ENCODE peak calls at places on chromosomes 7 and 10, in six cellular contexts. V is SK-N-MC, M is lung, P is colonic mucosa, O is breast epithelium, S is AG04450. C is an unnamed sample.

GRCh38 chr10:129038490-129039011 is 428.5 kb upstream of the MGMT start:
- DNase-seq in V (no peak), M (no peak), P (no peak), O (no peak), S (no peak), C (no peak)

GRCh38 chr7:30817060-30817770 is 46.0 kb downstream of the MINDY4 start:
- DNase-seq in V (no peak), M (peak), P (peak), O (no peak), S (no peak), C (peak)

GRCh38 chr7:105454921-105455320 is 66.2 kb upstream of the SRPK2 start:
- DNase-seq in V (peak), M (no peak), P (no peak), O (no peak), S (no peak), C (no peak)

GRCh38 chr10:105024184-105024583 is 383.1 kb downstream of the SORCS3 start:
- DNase-seq in V (no peak), M (no peak), P (no peak), O (no peak), S (no peak), C (no peak)

GRCh38 chr10:14017380-14017943 is 313.3 kb downstream of the FRMD4A start:
- DNase-seq in V (no peak), M (no peak), P (no peak), O (no peak), S (no peak), C (no peak)

GRCh38 chr10:88076027-88076880 is 212.8 kb downstream of the PTEN start:
- DNase-seq in V (no peak), M (no peak), P (no peak), O (no peak), S (no peak), C (no peak)

GRCh38 chr7:100655908-100656674 is at the start of gene ACTL6B:
- DNase-seq in V (no peak), M (no peak), P (peak), O (no peak), S (no peak), C (no peak)

GRCh38 chr10:125159486-125159931 is 854 bp downstream of the CTBP2 start:
- DNase-seq in V (no peak), M (no peak), P (no peak), O (peak), S (no peak), C (no peak)

GRCh38 chr7:65509368-65510186 is 135.9 kb downstream of the ZNF92 start:
- DNase-seq in V (no peak), M (no peak), P (no peak), O (no peak), S (no peak), C (no peak)

GRCh38 chr7:144494355-144494754 is 90.9 kb upstream of the NOBOX start:
- DNase-seq in V (no peak), M (no peak), P (no peak), O (no peak), S (no peak), C (no peak)

GRCh38 chr10:110679633-110680472 is 35.7 kb downstream of the RBM20 start:
- DNase-seq in V (no peak), M (no peak), P (no peak), O (no peak), S (no peak), C (no peak)

GRCh38 chr10:63520463-63521388 is 475 bp upstream of the REEP3 start:
- DNase-seq in V (no peak), M (peak), P (peak), O (peak), S (no peak), C (no peak)

GRCh38 chr7:142371586-142372377 is 113.9 kb upstream of the PRSS58 start:
- DNase-seq in V (no peak), M (no peak), P (no peak), O (no peak), S (no peak), C (no peak)

GRCh38 chr10:55867848-55868247 is 493.2 kb downstream of the ZWINT start:
- DNase-seq in V (no peak), M (no peak), P (no peak), O (no peak), S (no peak), C (no peak)

GRCh38 chr10:132793871-132794849 is 8.2 kb upstream of the NKX6-2 start:
- DNase-seq in V (no peak), M (no peak), P (no peak), O (no peak), S (no peak), C (no peak)

GRCh38 chr7:157682064-157682945 is 345.5 kb downstream of the DNAJB6 start:
- DNase-seq in V (no peak), M (no peak), P (no peak), O (no peak), S (no peak), C (peak)

GRCh38 chr10:100907773-100908172 is 5.0 kb upstream of the SLF2 start:
- DNase-seq in V (no peak), M (no peak), P (no peak), O (no peak), S (no peak), C (no peak)

GRCh38 chr7:80182630-80183276 is 48.1 kb downstream of the GNAI1 start:
- DNase-seq in V (peak), M (no peak), P (no peak), O (no peak), S (no peak), C (no peak)

GRCh38 chr10:2881720-2882459 is 185.5 kb upstream of the PFKP start:
- DNase-seq in V (no peak), M (no peak), P (no peak), O (no peak), S (no peak), C (no peak)

GRCh38 chr7:158821173-158822021 is 7.9 kb downstream of the ESYT2 start:
- DNase-seq in V (no peak), M (no peak), P (no peak), O (no peak), S (no peak), C (no peak)

GRCh38 chr10:118568327-118568848 is 27.1 kb downstream of the PRLHR start:
- DNase-seq in V (no peak), M (peak), P (peak), O (no peak), S (peak), C (no peak)

GRCh38 chr10:17033529-17034250 is 95.9 kb downstream of the CUBN start:
- DNase-seq in V (no peak), M (no peak), P (no peak), O (no peak), S (no peak), C (no peak)

GRCh38 chr7:54419209-54419608 is 123.0 kb upstream of the VSTM2A start:
- DNase-seq in V (no peak), M (no peak), P (no peak), O (no peak), S (no peak), C (no peak)

GRCh38 chr10:62268399-62269076 is at the start of gene RTKN2:
- DNase-seq in V (no peak), M (peak), P (peak), O (peak), S (peak), C (peak)

GRCh38 chr10:53256623-53257022 is 484.0 kb upstream of the MBL2 start:
- DNase-seq in V (no peak), M (no peak), P (no peak), O (no peak), S (no peak), C (no peak)

GRCh38 chr10:29957887-29958330 is 101.5 kb downstream of the JCAD start:
- DNase-seq in V (no peak), M (peak), P (no peak), O (peak), S (no peak), C (peak)

GRCh38 chr10:33031815-33032320 is 73.8 kb upstream of the ITGB1 start:
- DNase-seq in V (no peak), M (no peak), P (no peak), O (no peak), S (no peak), C (no peak)

GRCh38 chr7:138975343-138976104 is 5.7 kb downstream of the KIAA1549 start:
- DNase-seq in V (no peak), M (no peak), P (no peak), O (no peak), S (no peak), C (no peak)

GRCh38 chr10:28734940-28735759 is 57.8 kb downstream of the BAMBI start:
- DNase-seq in V (peak), M (no peak), P (no peak), O (no peak), S (peak), C (no peak)

GRCh38 chr10:43292745-43293676 is 26.1 kb upstream of the RASGEF1A start:
- DNase-seq in V (no peak), M (peak), P (peak), O (peak), S (peak), C (no peak)

GRCh38 chr7:158013085-158013668 is 574.4 kb downstream of the PTPRN2 start:
- DNase-seq in V (no peak), M (no peak), P (no peak), O (no peak), S (no peak), C (no peak)

GRCh38 chr10:42543840-42544372 is 94.5 kb downstream of the ZNF33B start:
- DNase-seq in V (no peak), M (no peak), P (no peak), O (no peak), S (no peak), C (no peak)

GRCh38 chr10:111076191-111076681 is 593 bp upstream of the ADRA2A start:
- DNase-seq in V (no peak), M (peak), P (peak), O (peak), S (no peak), C (no peak)

DNA sequence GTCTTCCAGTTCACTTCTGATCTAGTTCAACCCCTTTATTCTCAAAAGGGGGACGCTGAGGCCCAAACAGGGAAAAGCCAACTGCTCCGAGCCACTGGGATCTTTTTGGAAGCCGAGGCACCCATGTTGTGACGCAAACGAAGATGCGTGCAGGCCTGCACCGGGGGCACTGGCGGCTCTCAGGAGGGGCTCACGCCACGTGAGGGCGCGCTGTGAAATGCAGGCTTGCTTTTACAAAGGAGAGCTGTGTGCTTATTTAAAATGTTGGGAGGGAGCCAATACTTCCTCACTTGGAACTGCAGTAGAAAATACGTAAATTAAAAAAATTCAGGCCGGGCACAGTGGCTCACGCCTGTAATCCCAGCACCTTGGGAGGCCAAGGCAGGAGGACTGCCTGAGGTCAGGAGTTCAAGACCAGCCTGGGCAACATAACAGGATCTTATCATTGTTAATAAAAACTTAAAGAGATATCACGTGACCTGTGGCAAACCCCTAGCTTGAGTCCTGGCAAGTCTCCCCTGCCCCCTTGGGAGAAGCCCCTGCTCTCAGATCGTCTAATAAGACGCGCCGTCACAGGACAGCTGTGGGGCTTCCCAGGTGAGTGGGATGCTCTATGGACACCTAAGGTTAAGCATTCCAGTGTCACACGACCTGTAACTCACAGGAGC is 16.3 kb downstream of the BRI3 start:
- DNase-seq in V (no peak), M (no peak), P (no peak), O (no peak), S (no peak), C (no peak)
- H3K27ac ChIP-seq in V (no peak), M (no peak), P (no peak), O (no peak), S (no peak), C (no peak)

DNA sequence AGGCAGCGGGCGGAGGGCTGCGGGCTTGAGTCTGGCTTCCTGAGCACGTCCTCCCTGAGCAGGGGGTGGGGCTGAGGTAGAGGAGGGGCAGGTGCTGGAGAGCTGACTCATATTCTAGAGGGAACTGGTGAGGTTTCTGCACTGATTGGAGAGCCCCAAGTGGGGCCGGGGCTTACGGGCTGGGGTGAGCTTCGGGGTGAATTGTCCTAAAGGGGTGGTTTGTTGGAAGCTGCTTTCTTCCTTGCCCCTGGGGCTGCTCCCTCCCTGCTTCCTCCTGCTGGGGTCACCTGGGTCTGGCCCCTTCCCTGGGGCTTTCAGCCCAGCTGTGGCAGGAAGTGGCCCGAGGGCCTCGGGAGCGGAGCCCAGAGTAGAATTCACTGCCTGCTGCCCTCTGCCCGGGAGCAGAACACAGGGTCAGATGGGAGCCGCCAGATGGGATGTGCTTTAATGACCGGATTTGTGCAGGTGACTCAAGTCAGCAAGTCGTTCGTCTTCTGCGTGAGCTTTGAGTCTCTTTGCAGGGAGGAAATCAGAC is 48.6 kb downstream of the FAM20C start:
- DNase-seq in V (no peak), M (no peak), P (no peak), O (no peak), S (no peak), C (no peak)
- H3K27ac ChIP-seq in V (no peak), M (no peak), P (no peak), O (peak), S (no peak), C (no peak)

GRCh38 chr10:78476156-78476555 is 442.5 kb downstream of the RPS24 start:
- DNase-seq in V (no peak), M (no peak), P (no peak), O (no peak), S (no peak), C (no peak)

GRCh38 chr10:78474743-78475142 is 441.1 kb downstream of the RPS24 start:
- DNase-seq in V (no peak), M (no peak), P (no peak), O (no peak), S (no peak), C (no peak)

GRCh38 chr10:78472542-78472890 is 438.9 kb downstream of the RPS24 start:
- DNase-seq in V (no peak), M (no peak), P (peak), O (no peak), S (no peak), C (no peak)

GRCh38 chr10:78473016-78473415 is 439.4 kb downstream of the RPS24 start:
- DNase-seq in V (no peak), M (no peak), P (no peak), O (no peak), S (no peak), C (no peak)

DNA sequence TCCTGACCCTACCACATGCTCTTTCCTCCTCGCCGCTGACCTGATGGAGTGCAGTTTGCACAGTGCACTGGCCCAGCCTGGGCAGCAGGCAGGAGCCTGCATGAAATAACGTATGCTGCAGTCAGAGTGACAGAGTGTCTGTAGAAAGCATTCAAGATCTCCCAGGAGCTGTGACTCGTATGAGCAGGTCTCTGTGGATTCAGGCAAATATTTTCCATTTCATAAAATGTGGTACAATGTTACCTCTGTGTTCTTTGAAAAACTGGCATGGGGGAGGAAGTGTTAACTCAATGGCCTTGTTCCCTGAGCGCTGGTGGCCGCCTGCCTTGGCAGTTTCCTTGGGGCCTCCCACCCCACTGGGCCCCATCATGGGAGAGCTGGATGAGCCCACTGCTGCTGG is 441.8 kb downstream of the RPS24 start:
- DNase-seq in V (no peak), M (no peak), P (no peak), O (no peak), S (no peak), C (no peak)
- H3K27ac ChIP-seq in V (no peak), M (no peak), P (no peak), O (no peak), S (no peak), C (no peak)

GRCh38 chr10:624312-624604 is 65.2 kb downstream of the DIP2C start:
- DNase-seq in V (no peak), M (no peak), P (no peak), O (no peak), S (no peak), C (no peak)
- H3K27ac ChIP-seq in V (no peak), M (peak), P (peak), O (peak), S (peak), C (peak)

DNA sequence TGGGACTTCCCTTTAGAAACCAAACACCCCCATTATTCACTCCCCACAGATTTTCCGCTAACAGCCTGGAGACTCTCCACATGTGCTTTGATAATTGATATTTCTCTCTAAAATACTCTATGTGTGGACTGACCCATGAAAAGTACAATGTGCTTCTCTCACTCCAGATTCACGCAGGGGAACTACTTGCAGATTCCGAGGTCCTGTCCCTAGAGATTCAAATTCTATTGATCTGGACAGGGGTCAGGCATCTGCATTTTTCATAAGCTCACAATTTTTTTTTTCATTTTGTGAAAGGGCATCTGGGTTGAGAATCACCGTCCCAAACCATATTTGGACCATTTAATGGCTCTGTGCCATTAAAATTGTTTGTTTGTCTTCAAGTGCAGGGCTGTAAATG is 98.7 kb downstream of the CALCR start:
- DNase-seq in V (no peak), M (no peak), P (no peak), O (no peak), S (no peak), C (no peak)
- H3K27ac ChIP-seq in V (no peak), M (no peak), P (no peak), O (no peak), S (no peak), C (no peak)

DNA sequence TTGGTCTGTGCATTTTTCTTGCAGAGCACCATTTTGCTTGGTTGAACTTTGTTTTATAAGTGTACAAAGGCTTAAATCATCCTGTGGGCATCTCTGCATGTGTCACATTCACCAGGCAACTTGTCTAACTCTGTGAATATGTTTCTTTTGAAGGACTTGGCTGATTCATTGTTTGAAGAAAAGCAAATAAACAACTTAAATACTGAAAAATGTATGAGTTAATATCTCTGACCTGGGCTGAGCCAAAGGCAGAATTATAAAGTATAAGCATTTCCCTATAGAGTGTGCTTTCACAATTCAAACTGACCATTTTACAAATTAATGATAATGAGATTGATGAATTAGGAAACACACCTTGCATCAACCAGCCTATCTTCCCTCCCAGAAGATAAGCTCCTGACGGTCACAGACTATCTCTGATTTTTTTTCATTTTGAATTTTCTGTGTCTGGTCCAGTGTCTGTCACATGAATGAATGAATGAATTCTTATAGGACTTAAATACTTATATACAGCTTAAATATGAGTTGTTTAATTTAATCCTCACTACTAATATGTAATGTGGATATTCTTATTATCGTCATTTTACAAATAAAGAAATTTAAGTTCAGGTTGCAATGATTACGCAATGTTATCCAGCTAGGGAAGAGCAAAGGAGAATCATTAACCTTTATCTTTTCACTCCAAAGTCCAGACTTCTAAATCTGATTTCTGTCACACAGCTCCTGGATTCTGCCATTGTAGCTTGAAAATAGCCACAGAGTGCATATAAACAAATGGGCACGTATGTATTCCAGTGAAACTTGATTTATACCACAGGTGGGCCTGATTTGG is 182.0 kb upstream of the PHYHIPL start:
- DNase-seq in V (no peak), M (no peak), P (no peak), O (no peak), S (no peak), C (no peak)
- H3K27ac ChIP-seq in V (no peak), M (no peak), P (no peak), O (no peak), S (no peak), C (no peak)

GRCh38 chr10:13001887-13002212 is 337 bp upstream of the CCDC3 start:
- DNase-seq in V (no peak), M (no peak), P (no peak), O (no peak), S (no peak), C (no peak)

GRCh38 chr10:13003004-13003403 is 1.5 kb upstream of the CCDC3 start:
- DNase-seq in V (no peak), M (no peak), P (no peak), O (no peak), S (peak), C (no peak)

GRCh38 chr10:13003781-13004180 is 2.3 kb upstream of the CCDC3 start:
- DNase-seq in V (no peak), M (no peak), P (no peak), O (no peak), S (no peak), C (no peak)

GRCh38 chr10:13000431-13000830 is 1.1 kb downstream of the CCDC3 start:
- DNase-seq in V (no peak), M (no peak), P (no peak), O (no peak), S (no peak), C (no peak)

GRCh38 chr10:13001041-13001886 is at the start of gene CCDC3:
- DNase-seq in V (no peak), M (no peak), P (peak), O (no peak), S (no peak), C (peak)
- H3K27ac ChIP-seq in V (no peak), M (no peak), P (no peak), O (no peak), S (no peak), C (peak)

GRCh38 chr10:31129880-31130405 is 98.3 kb upstream of the ZNF438 start:
- DNase-seq in V (no peak), M (no peak), P (no peak), O (no peak), S (no peak), C (no peak)
- H3K27ac ChIP-seq in V (no peak), M (no peak), P (no peak), O (no peak), S (peak), C (peak)

GRCh38 chr10:75335191-75335590 is 66.4 kb downstream of the ZNF503 start:
- DNase-seq in V (no peak), M (no peak), P (no peak), O (no peak), S (no peak), C (no peak)
- H3K27ac ChIP-seq in V (no peak), M (no peak), P (no peak), O (no peak), S (no peak), C (no peak)

C was measured in ascending aorta.